ENCODE peak calls at places on chromosomes 12 and 14, in nine cellular contexts. N is CD4-positive, alpha-beta T cell; I is choroid plexus epithelial cell; V is BE2C; B is endothelial cell; K is CD8-positive, alpha-beta T cell; A is H1; L is psoas muscle; Y is esophagus squamous epithelium. D is an unnamed sample.

GRCh38 chr12:122937622-122938091 is 28.6 kb downstream of the ABCB9 start:
- DNase-seq in A (no peak), L (no peak), V (no peak), I (no peak), B (no peak), Y (no peak), K (no peak), N (no peak), D (no peak)

GRCh38 chr14:81942071-81942470 is 408.4 kb upstream of the SEL1L start:
- DNase-seq in Y (no peak), A (no peak), V (no peak), K (no peak), I (no peak), N (no peak), B (no peak), L (no peak), D (no peak)

GRCh38 chr14:104787736-104788532 is 7.6 kb downstream of the AKT1 start:
- DNase-seq in L (no peak), K (no peak), N (no peak), V (no peak), B (no peak), I (no peak), A (no peak), Y (no peak), D (no peak)

GRCh38 chr12:77496714-77497113 is 334.0 kb upstream of the NAV3 start:
- DNase-seq in N (no peak), Y (no peak), L (no peak), B (no peak), I (no peak), A (no peak), K (no peak), V (no peak), D (no peak)

GRCh38 chr14:20460458-20461229 is 590 bp downstream of the PIP4P1 start:
- DNase-seq in Y (no peak), V (peak), L (no peak), I (no peak), K (peak), N (peak), B (no peak), A (no peak), D (no peak)

GRCh38 chr12:60093428-60093827 is 497.6 kb downstream of the SLC16A7 start:
- DNase-seq in B (no peak), I (no peak), L (no peak), A (no peak), K (no peak), N (no peak), V (no peak), Y (no peak), D (no peak)

GRCh38 chr12:120571299-120571698 is 9.9 kb downstream of the POP5 start:
- DNase-seq in Y (no peak), A (no peak), L (no peak), I (peak), N (no peak), B (no peak), V (no peak), K (no peak), D (no peak)

GRCh38 chr14:59161571-59162175 is 26.8 kb upstream of the DAAM1 start:
- DNase-seq in Y (no peak), V (no peak), N (no peak), I (peak), L (no peak), B (no peak), K (no peak), A (no peak), D (peak)

GRCh38 chr14:94649543-94650443 is 37.6 kb downstream of the SERPINA3 start:
- DNase-seq in V (no peak), I (no peak), N (no peak), B (no peak), Y (no peak), K (no peak), L (no peak), A (no peak), D (no peak)

GRCh38 chr12:11877869-11878780 is 192.6 kb upstream of the BCL2L14 start:
- DNase-seq in B (no peak), K (no peak), I (peak), L (no peak), V (peak), Y (no peak), N (no peak), A (peak), D (no peak)

GRCh38 chr14:25620515-25620914 is 570.6 kb upstream of the STXBP6 start:
- DNase-seq in A (no peak), V (no peak), N (no peak), K (no peak), B (no peak), I (no peak), L (no peak), Y (no peak), D (no peak)

GRCh38 chr12:55929306-55929791 is 1.6 kb upstream of the DGKA start:
- DNase-seq in N (peak), L (no peak), Y (no peak), V (no peak), A (no peak), K (peak), I (no peak), B (no peak), D (no peak)

GRCh38 chr12:56521209-56521589 is 421 bp upstream of the RBMS2 start:
- DNase-seq in A (no peak), K (no peak), V (no peak), I (no peak), N (no peak), B (no peak), L (no peak), Y (no peak), D (no peak)

GRCh38 chr12:75452675-75453330 is 27.8 kb upstream of the GLIPR1 start:
- DNase-seq in N (no peak), V (no peak), B (no peak), Y (no peak), I (peak), L (no peak), A (no peak), K (no peak), D (no peak)

GRCh38 chr12:82474798-82475184 is 116.5 kb downstream of the METTL25 start:
- DNase-seq in I (peak), V (no peak), A (no peak), L (no peak), Y (no peak), K (no peak), N (no peak), B (no peak), D (no peak)

GRCh38 chr14:23555882-23556699 is at the start of gene THTPA:
- DNase-seq in N (peak), A (no peak), K (peak), B (peak), L (peak), V (peak), I (peak), Y (peak), D (peak)
- TF ChIP-seq CTCF in N (no peak), A (no peak), K (no peak), B (no peak), L (no peak), V (no peak), I (no peak), Y (no peak), D (no peak)

DNA sequence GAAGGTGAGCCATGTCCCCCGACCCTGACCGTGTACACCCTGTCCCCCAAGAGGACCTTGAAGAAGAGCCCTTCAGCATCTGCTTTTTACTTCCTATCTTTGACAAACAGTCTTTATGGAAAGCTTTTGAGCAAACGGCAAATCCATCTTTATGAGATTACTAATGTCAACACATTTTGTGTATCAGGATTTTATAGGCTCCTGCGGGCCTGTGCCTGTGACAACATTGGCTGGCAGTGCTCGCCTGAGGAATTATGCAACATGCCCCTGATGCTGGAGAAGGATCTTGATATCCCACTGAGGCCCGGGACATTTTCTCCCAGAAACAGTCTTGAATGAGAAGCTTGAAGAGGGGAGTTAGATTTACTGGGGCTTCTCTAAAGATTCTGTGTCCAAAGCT is 416.5 kb downstream of the NRXN3 start:
- DNase-seq in I (no peak), N (no peak), Y (no peak), V (no peak), A (no peak), L (no peak), K (no peak), B (no peak), D (no peak)
- TF ChIP-seq CTCF in I (no peak), N (no peak), Y (no peak), V (no peak), A (no peak), L (no peak), K (no peak), B (no peak), D (no peak)

GRCh38 chr14:46490150-46490769 is 161.3 kb downstream of the RPL10L start:
- DNase-seq in K (no peak), B (peak), L (no peak), A (no peak), Y (no peak), V (peak), N (no peak), I (peak), D (no peak)
- TF ChIP-seq CTCF in K (no peak), B (peak), L (no peak), A (peak), Y (no peak), V (peak), N (no peak), I (peak), D (peak)

GRCh38 chr12:70427611-70428010 is 61.5 kb downstream of the KCNMB4 start:
- DNase-seq in Y (no peak), B (no peak), I (no peak), K (no peak), N (no peak), L (no peak), V (no peak), A (no peak), D (no peak)
- TF ChIP-seq CTCF in Y (no peak), B (no peak), I (no peak), K (no peak), N (no peak), L (no peak), V (no peak), A (no peak), D (no peak)

GRCh38 chr12:8948711-8949524 is 527 bp downstream of the M6PR start:
- DNase-seq in Y (no peak), A (no peak), N (no peak), K (peak), V (no peak), I (peak), L (no peak), B (peak), D (peak)

GRCh38 chr12:8950702-8951478 is 1.4 kb upstream of the M6PR start:
- DNase-seq in A (no peak), B (no peak), I (no peak), V (no peak), K (no peak), L (no peak), N (no peak), Y (no peak), D (no peak)

GRCh38 chr12:8950287-8950574 is 786 bp upstream of the M6PR start:
- DNase-seq in N (no peak), A (no peak), L (no peak), I (no peak), K (no peak), B (no peak), V (no peak), Y (no peak), D (no peak)

GRCh38 chr12:8947737-8948136 is 1.7 kb downstream of the M6PR start:
- DNase-seq in L (no peak), I (no peak), V (no peak), N (no peak), B (no peak), Y (no peak), A (no peak), K (no peak), D (no peak)

DNA sequence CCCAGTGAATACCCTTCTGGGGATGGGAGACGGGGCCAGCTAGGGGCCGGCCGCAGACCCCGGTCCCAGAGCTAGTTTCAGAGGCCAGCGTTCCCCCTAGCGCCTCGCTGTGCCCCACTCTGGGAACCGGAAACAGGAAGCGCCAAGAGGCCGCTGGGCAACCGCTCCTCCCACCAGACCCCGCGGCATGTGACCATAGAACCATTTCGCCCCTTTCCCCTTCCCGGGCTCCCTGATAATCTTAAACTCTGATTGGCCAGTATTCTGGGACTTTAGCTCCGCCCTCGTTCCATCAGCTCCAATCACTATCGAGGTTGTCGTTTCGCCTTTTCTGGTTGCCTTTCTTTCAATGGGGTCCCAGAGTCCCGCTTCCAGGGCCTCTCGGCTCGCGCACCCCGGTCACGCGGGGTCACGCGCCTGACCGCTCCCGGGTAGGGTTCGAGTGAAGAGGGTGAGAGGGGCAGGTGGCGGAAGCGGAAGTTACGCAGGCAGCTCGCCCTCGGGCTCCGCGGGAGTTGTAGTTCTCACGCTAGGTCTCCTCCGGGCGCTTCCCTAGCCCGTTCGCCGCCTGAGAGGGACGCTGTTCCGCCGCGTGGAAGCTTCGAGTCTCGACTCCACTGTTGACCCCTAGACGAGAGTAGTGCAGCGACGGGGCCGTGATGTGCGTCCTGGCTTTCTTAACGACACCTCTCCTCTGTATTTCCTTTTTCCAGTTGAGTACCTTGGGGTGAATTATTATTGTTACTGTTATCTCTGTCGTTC is at the start of gene M6PR:
- DNase-seq in L (peak), V (peak), N (peak), Y (peak), B (peak), I (peak), A (peak), K (peak), D (peak)
- TF ChIP-seq CTCF in L (peak), V (peak), N (peak), Y (peak), B (no peak), I (peak), A (peak), K (peak), D (no peak)

DNA sequence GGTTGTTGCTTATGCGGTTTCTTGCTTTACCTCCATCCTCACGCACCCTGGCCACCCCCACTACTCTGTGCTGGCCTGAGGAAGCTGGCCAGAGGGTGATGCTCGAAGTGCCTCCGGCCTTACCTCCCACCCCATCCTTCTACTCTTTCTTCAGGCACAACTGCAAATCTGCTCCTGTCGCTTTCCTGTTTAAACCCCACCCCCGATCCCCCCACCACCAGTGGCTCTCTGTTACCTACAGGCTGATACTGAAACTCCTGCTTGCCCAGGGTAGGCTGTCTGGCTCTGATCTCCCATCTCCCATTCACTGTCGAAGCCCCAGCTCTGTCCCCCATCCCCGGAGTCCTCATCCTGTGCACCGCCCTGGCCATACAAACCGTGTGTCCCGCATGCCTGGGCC is 111.5 kb downstream of the PRMT8 start:
- DNase-seq in B (no peak), V (no peak), A (no peak), K (no peak), Y (no peak), I (no peak), L (no peak), N (no peak), D (no peak)
- TF ChIP-seq CTCF in B (no peak), V (no peak), A (no peak), K (no peak), Y (no peak), I (no peak), L (no peak), N (no peak), D (no peak)

GRCh38 chr12:71128191-71128590 is 29.6 kb downstream of the TSPAN8 start:
- DNase-seq in N (no peak), K (no peak), B (no peak), Y (no peak), V (no peak), A (no peak), I (peak), L (no peak), D (no peak)

GRCh38 chr12:71125949-71126348 is 31.9 kb downstream of the TSPAN8 start:
- DNase-seq in V (no peak), K (no peak), A (no peak), I (no peak), N (no peak), B (no peak), Y (no peak), L (no peak), D (no peak)

GRCh38 chr12:71129364-71129763 is 28.4 kb downstream of the TSPAN8 start:
- DNase-seq in L (no peak), B (no peak), V (no peak), N (no peak), A (no peak), Y (no peak), K (no peak), I (no peak), D (no peak)

GRCh38 chr12:71125515-71125914 is 32.3 kb downstream of the TSPAN8 start:
- DNase-seq in V (peak), N (no peak), B (no peak), I (peak), K (no peak), Y (no peak), A (no peak), L (no peak), D (no peak)

DNA sequence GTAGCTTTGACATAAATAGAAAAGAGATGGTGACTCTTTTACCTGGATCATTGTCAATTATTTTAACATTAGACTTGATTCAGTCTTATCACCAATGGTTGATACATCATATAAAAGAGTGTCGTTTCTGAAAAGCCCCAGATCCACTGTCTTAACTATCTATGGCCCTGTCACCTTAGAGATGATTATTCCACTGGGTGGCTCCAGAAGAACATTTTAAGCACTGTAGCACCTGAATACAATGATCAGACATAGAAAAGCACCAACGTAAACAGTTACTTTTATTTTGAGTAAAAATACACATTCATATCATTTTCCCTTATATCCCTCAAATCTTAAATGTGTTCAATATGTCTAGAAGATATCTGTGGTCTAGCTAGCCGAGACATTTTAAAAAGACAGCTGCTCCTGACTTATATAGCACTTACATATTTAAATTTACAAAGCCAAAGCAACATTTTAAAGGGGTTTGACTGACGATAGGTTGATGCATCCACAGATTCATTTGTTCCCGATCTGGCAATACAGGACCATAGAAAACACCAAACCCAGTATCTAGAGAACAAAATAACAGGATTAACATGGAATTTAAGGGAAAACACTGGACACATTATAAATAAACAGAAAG is 32.9 kb downstream of the TSPAN8 start:
- DNase-seq in V (no peak), L (no peak), Y (no peak), B (no peak), N (no peak), K (no peak), I (no peak), A (no peak), D (no peak)
- TF ChIP-seq CTCF in V (peak), L (peak), Y (no peak), B (no peak), N (no peak), K (no peak), I (peak), A (no peak), D (no peak)

DNA sequence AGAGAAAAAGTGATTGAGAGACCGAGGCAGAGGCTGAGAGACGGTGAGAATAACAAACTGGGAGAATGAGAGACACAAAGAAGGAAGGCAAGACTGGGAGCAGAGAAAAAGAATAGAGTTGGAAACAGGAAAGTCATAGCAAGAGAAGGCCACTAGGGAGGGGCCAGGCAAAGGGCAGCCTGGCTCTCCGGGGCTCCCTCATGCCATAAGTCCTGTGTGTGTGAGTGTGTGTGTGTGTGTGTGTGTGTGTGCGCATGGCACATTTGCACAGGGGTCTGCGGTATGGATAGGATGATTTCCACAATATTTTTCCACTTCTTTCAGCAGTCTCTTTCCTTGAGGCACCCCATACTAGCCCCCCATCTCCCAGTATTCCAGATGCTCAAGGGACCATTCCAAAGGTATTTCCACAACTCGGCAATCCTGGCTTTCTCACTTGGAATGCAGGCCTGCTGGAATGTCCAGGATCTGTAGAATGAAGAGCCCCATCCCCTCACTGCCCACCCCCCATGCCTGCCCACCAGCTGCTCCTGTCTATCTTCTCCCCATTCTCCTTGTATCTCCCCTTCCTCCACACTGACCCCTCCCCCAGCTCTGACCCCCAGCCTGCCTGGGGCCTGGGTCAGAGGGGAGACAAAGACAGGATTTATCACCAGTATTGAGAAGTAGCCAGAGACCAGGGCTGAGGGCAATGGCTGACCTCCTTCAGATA is 9.0 kb downstream of the GPR84 start:
- DNase-seq in N (no peak), K (no peak), V (no peak), A (no peak), B (no peak), Y (no peak), L (no peak), I (no peak), D (peak)
- TF ChIP-seq CTCF in N (no peak), K (no peak), V (peak), A (peak), B (no peak), Y (no peak), L (no peak), I (peak), D (no peak)

GRCh38 chr14:45650754-45651153 is 397.8 kb upstream of the MIS18BP1 start:
- DNase-seq in N (no peak), B (no peak), K (no peak), V (no peak), Y (no peak), L (no peak), A (no peak), I (no peak), D (no peak)
- TF ChIP-seq CTCF in N (no peak), B (no peak), K (no peak), V (peak), Y (no peak), L (no peak), A (no peak), I (no peak), D (no peak)